ENCODE peak calls at places on chromosome 22, in ten cellular contexts. F, B, K, V, C, Q, J, N, E and L are unnamed samples. For H3K4me1, the result is how much of the 10 kb centered on the place peaks cover.

GRCh38 chr22:40855960-40856512 is 403 bp downstream of the ST13 start:
- DNase-seq in B (peak), N (no peak), E (peak), K (peak), Q (no peak), V (peak), C (peak), J (peak), F (peak), L (no peak)

GRCh38 chr22:44429941-44430587 is 68.0 kb downstream of the RTL6 start:
- DNase-seq in N (no peak), Q (no peak), F (no peak), E (no peak), J (no peak), K (no peak), C (no peak), V (no peak), B (no peak), L (no peak)

GRCh38 chr22:48318575-48319320 is 1508.9 kb downstream of the BRD1 start:
- DNase-seq in V (no peak), Q (no peak), N (peak), C (no peak), J (no peak), B (no peak), K (no peak), E (no peak), F (no peak), L (peak)

GRCh38 chr22:45934659-45935341 is 42.2 kb downstream of the WNT7B start:
- DNase-seq in V (no peak), Q (no peak), C (peak), N (no peak), E (peak), F (no peak), J (no peak), K (peak), B (peak), L (no peak)

GRCh38 chr22:40512426-40513136 is 123.9 kb downstream of the MRTFA start:
- DNase-seq in E (peak), J (no peak), V (peak), B (peak), N (no peak), F (no peak), C (peak), K (peak), Q (no peak), L (no peak)

GRCh38 chr22:40043086-40043485 is 48.3 kb downstream of the FAM83F start:
- DNase-seq in N (peak), B (peak), K (peak), Q (no peak), V (no peak), C (no peak), E (no peak), J (no peak), F (no peak), L (peak)

GRCh38 chr22:35479359-35479758 is 61.3 kb upstream of the RASD2 start:
- DNase-seq in J (no peak), Q (no peak), K (no peak), N (no peak), F (no peak), C (no peak), E (no peak), V (no peak), B (no peak), L (no peak)

GRCh38 chr22:39405346-39406085 is 5.9 kb downstream of the TAB1 start:
- DNase-seq in V (no peak), C (no peak), K (no peak), Q (no peak), F (no peak), J (peak), B (no peak), N (no peak), E (peak), L (no peak)

GRCh38 chr22:23230348-23231068 is 50.2 kb downstream of the BCR start:
- DNase-seq in Q (no peak), K (no peak), F (no peak), E (no peak), J (peak), N (no peak), C (no peak), B (no peak), V (peak), L (peak)

GRCh38 chr22:23231471-23232093 is 51.3 kb downstream of the BCR start:
- DNase-seq in V (no peak), C (no peak), K (no peak), N (no peak), Q (no peak), J (no peak), B (no peak), F (no peak), E (no peak), L (peak)

GRCh38 chr22:23233746-23234408 is 53.6 kb downstream of the BCR start:
- DNase-seq in V (no peak), Q (no peak), E (peak), K (no peak), J (no peak), B (no peak), N (peak), F (no peak), C (no peak), L (no peak)

GRCh38 chr22:23233084-23233501 is 52.8 kb downstream of the BCR start:
- DNase-seq in C (no peak), Q (no peak), N (peak), E (peak), B (no peak), V (peak), J (no peak), K (no peak), F (no peak), L (no peak)

GRCh38 chr22:23232094-23232905 is 52.0 kb downstream of the BCR start:
- DNase-seq in J (no peak), V (no peak), K (no peak), N (no peak), F (no peak), Q (no peak), E (no peak), C (no peak), B (no peak), L (peak)
- H3K4me1 ChIP-seq in J (under half), V (under half), K (under half), N (half or more), F (under half), Q (half or more), E (under half), C (under half), B (under half), L (under half)

GRCh38 chr22:42939451-42939881 is 75.5 kb downstream of the PACSIN2 start:
- DNase-seq in J (no peak), F (no peak), N (no peak), E (no peak), V (peak), Q (no peak), C (peak), K (no peak), B (no peak), L (no peak)
- H3K4me1 ChIP-seq in J (under half), F (under half), N (half or more), E (under half), V (under half), Q (under half), C (half or more), K (under half), B (under half), L (under half)

GRCh38 chr22:23142546-23143105 is 836 bp upstream of the RSPH14 start:
- DNase-seq in J (no peak), N (no peak), F (no peak), C (no peak), Q (no peak), E (no peak), K (no peak), V (no peak), B (no peak), L (no peak)

GRCh38 chr22:23144432-23144831 is 845 bp upstream of the RAB36 start:
- DNase-seq in N (no peak), K (no peak), V (no peak), J (no peak), C (no peak), F (no peak), E (no peak), B (no peak), Q (no peak), L (no peak)

GRCh38 chr22:23140385-23140784 is 1.4 kb downstream of the RSPH14 start:
- DNase-seq in Q (no peak), V (no peak), B (no peak), J (no peak), F (no peak), C (no peak), E (no peak), N (no peak), K (no peak), L (no peak)

GRCh38 chr22:23144926-23145906 is at the start of gene RAB36:
- DNase-seq in K (peak), J (peak), E (peak), F (peak), N (peak), C (peak), B (peak), Q (peak), V (peak), L (peak)

GRCh38 chr22:23143119-23143518 is 1.3 kb upstream of the RSPH14 start:
- DNase-seq in Q (no peak), F (no peak), V (no peak), C (no peak), K (no peak), N (no peak), E (no peak), B (no peak), J (no peak), L (no peak)
- H3K4me1 ChIP-seq in Q (half or more), F (under half), V (under half), C (under half), K (under half), N (under half), E (under half), B (under half), J (under half), L (under half)

GRCh38 chr22:37291559-37292298 is 9.4 kb downstream of the CYTH4 start:
- DNase-seq in J (no peak), V (no peak), N (no peak), C (no peak), B (no peak), E (no peak), Q (no peak), F (no peak), K (no peak), L (no peak)

GRCh38 chr22:37288521-37288920 is 6.2 kb downstream of the CYTH4 start:
- DNase-seq in N (no peak), Q (no peak), F (no peak), E (no peak), B (no peak), K (no peak), V (no peak), C (no peak), J (no peak), L (no peak)

GRCh38 chr22:37287550-37287951 is 5.2 kb downstream of the CYTH4 start:
- DNase-seq in F (no peak), J (no peak), Q (no peak), C (no peak), N (no peak), K (no peak), B (peak), V (no peak), E (no peak), L (no peak)

GRCh38 chr22:37290737-37291136 is 8.4 kb downstream of the CYTH4 start:
- DNase-seq in Q (no peak), C (no peak), N (no peak), K (no peak), E (peak), B (peak), F (no peak), J (no peak), V (no peak), L (no peak)

DNA sequence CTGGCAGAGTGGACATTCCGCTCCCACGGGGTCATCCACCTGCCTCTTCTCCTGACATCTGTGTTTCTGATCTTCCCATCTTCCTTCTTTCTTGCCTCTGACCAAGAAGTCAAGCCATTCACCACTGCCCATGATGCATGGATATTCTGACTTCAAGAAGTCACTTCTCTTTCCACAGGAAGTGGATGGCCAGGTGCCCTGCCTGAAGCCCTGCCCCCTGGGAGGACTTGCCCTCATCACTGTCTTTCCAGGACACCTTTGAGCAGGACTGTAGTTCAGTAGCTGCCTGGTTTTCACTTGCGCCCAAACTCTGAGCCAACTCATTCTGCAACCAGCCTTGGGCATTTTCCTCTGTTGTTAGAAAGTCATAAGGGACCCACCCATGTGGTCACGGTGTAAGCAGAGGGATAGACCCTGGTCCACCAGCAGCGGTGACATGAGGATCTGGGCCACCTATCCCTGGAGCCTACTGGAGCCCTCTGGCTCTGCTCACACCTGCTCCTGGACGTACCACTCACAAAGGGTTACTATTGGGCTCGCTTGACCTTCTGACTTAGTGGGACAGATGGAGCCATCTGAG is 6.9 kb downstream of the CYTH4 start:
- DNase-seq in K (no peak), C (no peak), E (no peak), B (no peak), V (no peak), N (no peak), Q (no peak), F (no peak), J (no peak), L (no peak)
- H3K4me1 ChIP-seq in K (under half), C (under half), E (under half), B (under half), V (under half), N (under half), Q (under half), F (under half), J (under half), L (under half)

DNA sequence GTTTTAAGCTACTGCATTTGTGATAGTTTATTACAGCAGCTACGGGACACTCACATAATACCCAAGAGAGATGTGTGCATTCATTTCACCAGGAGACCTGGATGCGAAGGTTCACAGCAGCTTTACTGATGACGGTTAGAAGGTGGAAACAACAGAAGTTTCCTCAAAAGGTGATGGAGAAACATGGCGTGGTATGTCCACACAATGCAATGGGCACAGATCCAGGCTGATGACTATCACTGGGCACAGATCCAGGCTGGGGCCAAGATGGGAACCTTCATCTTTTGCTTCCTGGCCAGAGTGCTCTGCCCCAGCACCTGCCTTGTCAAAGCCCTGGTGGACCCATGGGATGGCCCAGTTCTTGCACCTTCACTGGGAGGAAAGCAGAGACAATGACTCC is 30.6 kb upstream of the RFPL3 start:
- DNase-seq in B (peak), Q (no peak), K (peak), F (no peak), J (no peak), C (no peak), N (no peak), V (no peak), E (no peak), L (no peak)
- H3K4me1 ChIP-seq in B (under half), Q (under half), K (under half), F (under half), J (under half), C (under half), N (under half), V (under half), E (under half), L (under half)

GRCh38 chr22:50309601-50309991 is 2.1 kb upstream of the PLXNB2 start:
- DNase-seq in J (no peak), B (no peak), K (no peak), N (no peak), C (no peak), V (no peak), Q (no peak), E (no peak), F (no peak), L (no peak)
- H3K4me1 ChIP-seq in J (under half), B (under half), K (under half), N (under half), C (under half), V (under half), Q (under half), E (under half), F (under half), L (under half)

GRCh38 chr22:17056058-17056457 is 28.7 kb upstream of the IL17RA start:
- DNase-seq in V (no peak), B (no peak), E (no peak), J (no peak), C (no peak), F (no peak), K (no peak), N (no peak), Q (no peak), L (no peak)
- H3K4me1 ChIP-seq in V (under half), B (under half), E (under half), J (under half), C (under half), F (under half), K (under half), N (under half), Q (under half), L (under half)

GRCh38 chr22:19876941-19877625 is 22.4 kb upstream of the GNB1L start:
- DNase-seq in C (no peak), Q (no peak), B (no peak), K (no peak), E (no peak), F (no peak), J (no peak), N (no peak), V (no peak), L (peak)
- H3K4me1 ChIP-seq in C (half or more), Q (under half), B (half or more), K (under half), E (under half), F (half or more), J (under half), N (under half), V (under half), L (under half)

GRCh38 chr22:24390576-24390975 is 36.8 kb upstream of the ADORA2A start:
- DNase-seq in B (no peak), F (no peak), E (no peak), N (no peak), Q (no peak), J (no peak), C (no peak), K (no peak), V (no peak), L (no peak)
- H3K4me1 ChIP-seq in B (under half), F (under half), E (under half), N (half or more), Q (under half), J (under half), C (under half), K (under half), V (under half), L (under half)